ENCODE peak calls at places on chromosomes 13 and 19, in four cellular contexts. O, Z, G and A are unnamed samples.

GRCh38 chr13:34731486-34731885 is 210.6 kb upstream of the NBEA start:
- DNase-seq in O (no peak), Z (no peak), G (no peak), A (no peak)

GRCh38 chr19:4640247-4641000 is 1.1 kb downstream of the TNFAIP8L1 start:
- DNase-seq in O (no peak), Z (no peak), G (no peak), A (no peak)

GRCh38 chr19:50568321-50569022 is at the start of gene LRRC4B:
- DNase-seq in O (no peak), Z (no peak), G (no peak), A (no peak)

GRCh38 chr13:23069571-23069970 is 111.2 kb upstream of the SGCG start:
- DNase-seq in O (no peak), Z (no peak), G (no peak), A (no peak)

GRCh38 chr19:54014920-54015560 is 23.6 kb downstream of the CACNG6 start:
- DNase-seq in O (no peak), Z (no peak), G (no peak), A (no peak)

GRCh38 chr13:67374391-67374790 is 144.3 kb upstream of the PCDH9 start:
- DNase-seq in O (no peak), Z (no peak), G (no peak), A (no peak)

GRCh38 chr13:23715762-23716235 is 145.6 kb downstream of the TNFRSF19 start:
- DNase-seq in O (no peak), Z (peak; percentile 47), G (no peak), A (peak; percentile 35)

GRCh38 chr19:11480081-11480926 is 542 bp downstream of the ELAVL3 start:
- DNase-seq in O (no peak), Z (no peak), G (no peak), A (no peak)

GRCh38 chr19:3094638-3095374 is 644 bp downstream of the GNA11 start:
- DNase-seq in O (no peak), Z (peak; percentile 45), G (peak; percentile 32), A (no peak)

GRCh38 chr19:38004505-38005223 is 97.7 kb downstream of the SIPA1L3 start:
- DNase-seq in O (no peak), Z (peak; percentile 97), G (no peak), A (peak; percentile 81)

GRCh38 chr19:55208880-55209429 is 346 bp downstream of the PTPRH start:
- DNase-seq in O (no peak), Z (no peak), G (no peak), A (no peak)

GRCh38 chr19:16496613-16496983 is 404 bp downstream of the C19orf44 start:
- DNase-seq in O (no peak), Z (peak; percentile 54), G (no peak), A (no peak)

GRCh38 chr19:30785728-30786127 is 413.5 kb downstream of the ZNF536 start:
- DNase-seq in O (no peak), Z (no peak), G (no peak), A (no peak)

GRCh38 chr13:80873589-80873988 is 532.7 kb upstream of the SPRY2 start:
- DNase-seq in O (no peak), Z (no peak), G (no peak), A (peak; percentile 14)

GRCh38 chr13:101970339-101970738 is 431.5 kb downstream of the FGF14 start:
- DNase-seq in O (no peak), Z (no peak), G (no peak), A (no peak)

GRCh38 chr13:102187313-102187712 is 214.5 kb downstream of the FGF14 start:
- DNase-seq in O (no peak), Z (no peak), G (no peak), A (no peak)

GRCh38 chr19:7921955-7922840 is 2.1 kb downstream of the SNAPC2 start:
- DNase-seq in O (no peak), Z (no peak), G (no peak), A (no peak)

GRCh38 chr13:29472317-29472961 is 123.0 kb downstream of the SLC7A1 start:
- DNase-seq in O (peak; percentile 35), Z (peak; percentile 82), G (peak; percentile 35), A (peak; percentile 61)

GRCh38 chr19:29526730-29527499 is 1.1 kb downstream of the VSTM2B start:
- DNase-seq in O (peak; percentile 49), Z (no peak), G (peak; percentile 28), A (no peak)

GRCh38 chr13:59391696-59392095 is 772.0 kb downstream of the DIAPH3 start:
- DNase-seq in O (no peak), Z (peak; percentile 85), G (peak; percentile 4), A (peak; percentile 58)

GRCh38 chr19:18657590-18658365 is 20.9 kb downstream of the KLHL26 start:
- DNase-seq in O (no peak), Z (peak; percentile 37), G (no peak), A (peak; percentile 80)

GRCh38 chr13:104565888-104566287 is 1499.7 kb upstream of the SLC10A2 start:
- DNase-seq in O (no peak), Z (no peak), G (no peak), A (no peak)

GRCh38 chr13:105328212-105328611 is 1207.2 kb downstream of the EFNB2 start:
- DNase-seq in O (no peak), Z (no peak), G (no peak), A (no peak)

GRCh38 chr13:109989686-109990085 is 203.3 kb upstream of the IRS2 start:
- DNase-seq in O (no peak), Z (no peak), G (no peak), A (no peak)